ENCODE peak calls at places on chromosome 3, in ten cellular contexts. E, Y, G, V, H, M, B, L, K and T are unnamed samples.
A peak's percentile ranks its signal among the peaks of the same experiment; 100 is the strongest.

GRCh38 chr3:76044601-76045600 is 259.6 kb upstream of the ZNF717 start:
- DNase-seq in H (no peak), V (peak; percentile 49), K (no peak), M (no peak), B (no peak), G (no peak), E (peak; percentile 68), L (peak; percentile 19), Y (peak; percentile 52), T (no peak)

GRCh38 chr3:59150039-59150438 is 100.2 kb upstream of the CFAP20DC start:
- DNase-seq in L (no peak), E (no peak), V (no peak), M (no peak), H (no peak), Y (no peak), B (no peak), G (no peak), K (no peak), T (no peak)

GRCh38 chr3:42052867-42053351 is 38.2 kb upstream of the TRAK1 start:
- DNase-seq in K (no peak), L (no peak), B (no peak), M (no peak), G (no peak), H (no peak), E (no peak), Y (no peak), V (no peak), T (no peak)

GRCh38 chr3:354433-354832 is 157.9 kb downstream of the CHL1 start:
- DNase-seq in E (peak; percentile 21), H (peak; percentile 13), L (peak; percentile 29), B (no peak), Y (peak; percentile 20), V (peak; percentile 50), M (peak; percentile 52), K (no peak), G (peak; percentile 13), T (peak; percentile 5)

GRCh38 chr3:11948331-11948730 is 55.9 kb upstream of the SYN2 start:
- DNase-seq in G (no peak), L (no peak), Y (no peak), V (no peak), B (no peak), M (no peak), E (no peak), H (no peak), K (peak; percentile 37), T (no peak)

GRCh38 chr3:56787784-56788256 is 13.9 kb downstream of the ARHGEF3 start:
- DNase-seq in E (no peak), V (no peak), M (no peak), H (no peak), B (peak; percentile 42), G (peak; percentile 48), L (no peak), K (no peak), Y (no peak), T (peak; percentile 12)

GRCh38 chr3:169897284-169897683 is 14.1 kb upstream of the SAMD7 start:
- DNase-seq in B (no peak), V (no peak), K (no peak), L (no peak), Y (no peak), H (no peak), G (no peak), E (no peak), M (no peak), T (no peak)

GRCh38 chr3:155129396-155129795 is 49.3 kb downstream of the MME start:
- DNase-seq in Y (no peak), B (no peak), K (no peak), V (no peak), H (no peak), G (no peak), E (no peak), M (no peak), L (no peak), T (no peak)

GRCh38 chr3:65833761-65834505 is 204.8 kb downstream of the MAGI1 start:
- DNase-seq in E (peak; percentile 79), G (no peak), M (peak; percentile 19), Y (no peak), B (no peak), H (no peak), L (no peak), K (no peak), V (no peak), T (no peak)

GRCh38 chr3:48428088-48428862 is 1.6 kb downstream of the PLXNB1 start:
- DNase-seq in B (no peak), K (no peak), L (peak; percentile 55), E (peak; percentile 23), M (peak; percentile 19), G (no peak), Y (no peak), V (no peak), H (no peak), T (no peak)

GRCh38 chr3:12882336-12883310 is 41.3 kb upstream of the RPL32 start:
- DNase-seq in H (no peak), V (no peak), M (no peak), G (no peak), L (no peak), E (no peak), Y (no peak), B (no peak), K (no peak), T (no peak)

GRCh38 chr3:156483426-156483825 is 71.5 kb downstream of the SSR3 start:
- DNase-seq in G (peak; percentile 10), L (peak; percentile 46), E (peak; percentile 93), M (no peak), Y (no peak), V (no peak), K (no peak), B (no peak), H (no peak), T (no peak)

GRCh38 chr3:120284702-120285507 is at the start of gene GPR156:
- DNase-seq in Y (peak; percentile 35), V (no peak), M (peak; percentile 17), G (no peak), E (peak; percentile 35), K (no peak), B (no peak), H (no peak), L (no peak), T (no peak)

GRCh38 chr3:52237659-52238172 is 1.2 kb downstream of the TWF2 start:
- DNase-seq in M (peak; percentile 79), V (no peak), L (peak; percentile 59), G (peak; percentile 12), Y (no peak), H (no peak), B (no peak), K (no peak), E (peak; percentile 93), T (no peak)

GRCh38 chr3:4866841-4867240 is 112.4 kb upstream of the BHLHE40 start:
- DNase-seq in G (peak; percentile 23), L (peak; percentile 1), E (no peak), B (no peak), H (no peak), M (peak; percentile 89), V (no peak), K (no peak), Y (no peak), T (no peak)

GRCh38 chr3:99532246-99532645 is 106.1 kb upstream of the COL8A1 start:
- DNase-seq in V (no peak), Y (peak; percentile 53), K (no peak), L (peak; percentile 15), H (peak; percentile 16), M (peak; percentile 81), G (peak; percentile 10), E (peak; percentile 80), B (no peak), T (no peak)

GRCh38 chr3:46558184-46559029 is 7.7 kb downstream of the LRRC2 start:
- DNase-seq in V (peak; percentile 73), G (peak; percentile 76), Y (no peak), B (peak; percentile 71), L (peak; percentile 96), K (peak; percentile 71), M (peak; percentile 94), E (peak; percentile 92), H (peak; percentile 62), T (peak; percentile 75)

GRCh38 chr3:33491697-33492096 is 51.5 kb upstream of the UBP1 start:
- DNase-seq in V (no peak), H (no peak), K (no peak), E (no peak), G (no peak), M (no peak), L (no peak), B (no peak), Y (no peak), T (no peak)

GRCh38 chr3:30321065-30321464 is 285.3 kb upstream of the TGFBR2 start:
- DNase-seq in G (no peak), M (no peak), L (no peak), B (no peak), K (no peak), E (no peak), V (no peak), H (no peak), Y (no peak), T (no peak)

GRCh38 chr3:195441971-195442572 is 748 bp downstream of the ACAP2 start:
- DNase-seq in E (peak; percentile 69), V (peak; percentile 72), K (no peak), M (peak; percentile 44), Y (peak; percentile 50), L (no peak), B (peak; percentile 64), H (peak; percentile 69), G (peak; percentile 55), T (peak; percentile 42)

GRCh38 chr3:63762180-63762579 is 56.9 kb upstream of the C3orf49 start:
- DNase-seq in Y (no peak), B (no peak), M (no peak), L (no peak), E (no peak), K (no peak), G (no peak), V (no peak), H (no peak), T (no peak)

GRCh38 chr3:152196782-152197181 is 71.9 kb upstream of the MBNL1 start:
- DNase-seq in Y (no peak), L (no peak), K (no peak), G (no peak), M (no peak), H (no peak), B (no peak), E (no peak), V (no peak), T (no peak)